ENCODE peak calls at places on chromosomes 6 and 20, in four cellular contexts. E, O, Q and V are unnamed samples.

GRCh38 chr20:1473821-1474220 is 7.2 kb upstream of the NSFL1C start:
- DNase-seq in E (no peak), O (no peak), Q (no peak), V (no peak)

GRCh38 chr6:33116881-33117711 is 41.3 kb downstream of the HLA-DPB1 start:
- DNase-seq in Q (no peak), O (no peak), E (no peak), V (no peak)

GRCh38 chr6:84458271-84458670 is 230.8 kb upstream of the CEP162 start:
- DNase-seq in O (no peak), E (no peak), Q (no peak), V (no peak)

GRCh38 chr20:17614812-17615644 is 45.2 kb downstream of the DSTN start:
- DNase-seq in Q (no peak), E (peak; percentile 21), O (no peak), V (peak; percentile 59)

GRCh38 chr20:48604936-48605335 is 222.9 kb downstream of the PREX1 start:
- DNase-seq in O (no peak), Q (no peak), E (no peak), V (no peak)

GRCh38 chr6:99613398-99613704 is 6.7 kb downstream of the PRDM13 start:
- DNase-seq in O (no peak), E (no peak), Q (no peak), V (peak; percentile 61)

GRCh38 chr6:52921743-52922142 is 12.2 kb upstream of the GSTA3 start:
- DNase-seq in O (no peak), Q (no peak), E (no peak), V (no peak)

GRCh38 chr6:124742971-124743370 is 219.3 kb upstream of the RNF217 start:
- DNase-seq in Q (no peak), E (no peak), O (no peak), V (no peak)

GRCh38 chr6:90068835-90069478 is 174.7 kb downstream of the GJA10 start:
- DNase-seq in E (no peak), O (no peak), Q (no peak), V (no peak)

GRCh38 chr20:53944796-53945195 is 125.6 kb downstream of the BCAS1 start:
- DNase-seq in E (no peak), O (no peak), Q (no peak), V (no peak)

GRCh38 chr6:23244300-23244699 is 674.9 kb downstream of the HDGFL1 start:
- DNase-seq in E (no peak), O (no peak), Q (no peak), V (no peak)

GRCh38 chr6:133551847-133552331 is 310.7 kb downstream of the EYA4 start:
- DNase-seq in O (peak; percentile 76), E (peak; percentile 47), Q (no peak), V (peak; percentile 71)

GRCh38 chr6:11460001-11460668 is 77.4 kb upstream of the TMEM170B start:
- DNase-seq in E (no peak), O (no peak), Q (no peak), V (no peak)

GRCh38 chr6:131744432-131744831 is 33.6 kb upstream of the CTAGE9 start:
- DNase-seq in O (no peak), Q (no peak), E (no peak), V (no peak)

GRCh38 chr6:106194949-106195919 is 109.1 kb downstream of the PRDM1 start:
- DNase-seq in O (no peak), E (no peak), Q (no peak), V (no peak)

GRCh38 chr6:112251170-112251945 is 3.0 kb downstream of the LAMA4 start:
- DNase-seq in Q (no peak), O (peak; percentile 42), E (peak; percentile 50), V (no peak)

GRCh38 chr6:138655828-138656227 is 117.7 kb upstream of the CCDC28A start:
- DNase-seq in O (no peak), Q (no peak), E (no peak), V (no peak)

GRCh38 chr6:147204843-147205311 is 660 bp downstream of the STXBP5 start:
- DNase-seq in E (no peak), Q (no peak), O (no peak), V (no peak)

GRCh38 chr6:20893415-20893814 is 359.2 kb downstream of the CDKAL1 start:
- DNase-seq in O (no peak), Q (no peak), E (no peak), V (no peak)

GRCh38 chr6:80143312-80143960 is 37.0 kb downstream of the BCKDHB start:
- DNase-seq in E (peak; percentile 71), Q (peak; percentile 30), O (no peak), V (peak; percentile 78)

GRCh38 chr20:51725584-51726176 is 42.5 kb downstream of the ATP9A start:
- DNase-seq in O (no peak), Q (no peak), E (no peak), V (no peak)

GRCh38 chr6:145278163-145278807 is 457.0 kb downstream of the EPM2A start:
- DNase-seq in O (no peak), E (no peak), Q (no peak), V (no peak)

GRCh38 chr20:341682-342081 is 5.2 kb upstream of the NRSN2 start:
- DNase-seq in E (no peak), Q (no peak), O (no peak), V (peak; percentile 39)

GRCh38 chr6:30740540-30740870 is 2.0 kb downstream of the FLOT1 start:
- DNase-seq in Q (no peak), E (no peak), O (no peak), V (no peak)

GRCh38 chr6:128225610-128226009 is 294.8 kb downstream of the PTPRK start:
- DNase-seq in Q (no peak), E (no peak), O (no peak), V (no peak)

GRCh38 chr20:17542993-17543412 is 11.8 kb upstream of the BFSP1 start:
- DNase-seq in O (no peak), E (peak; percentile 24), Q (no peak), V (no peak)

GRCh38 chr6:75201901-75202672 is 3.8 kb downstream of the COL12A1 start:
- DNase-seq in Q (no peak), O (no peak), E (peak; percentile 63), V (peak; percentile 74)

GRCh38 chr6:31837612-31838553 is 10.3 kb downstream of the HSPA1B start:
- DNase-seq in Q (no peak), O (no peak), E (no peak), V (no peak)

GRCh38 chr6:19682859-19683258 is 154.3 kb upstream of the ID4 start:
- DNase-seq in O (no peak), E (no peak), Q (no peak), V (no peak)
- H3K36me3 ChIP-seq in O (no peaks in the 10 kb centered on the region), E (no peaks in the 10 kb centered on the region), Q (no peaks in the 10 kb centered on the region), V (no peaks in the 10 kb centered on the region)

GRCh38 chr6:44053760-44054556 is 73.3 kb downstream of the MRPL14 start:
- DNase-seq in E (no peak), Q (no peak), O (no peak), V (peak; percentile 49)
- H3K4me1 ChIP-seq in E (no peaks in the 10 kb centered on the region), Q (peaks cover 22% of the 10 kb centered on the region), O (peaks cover 40% of the 10 kb centered on the region), V (no peaks in the 10 kb centered on the region)

DNA sequence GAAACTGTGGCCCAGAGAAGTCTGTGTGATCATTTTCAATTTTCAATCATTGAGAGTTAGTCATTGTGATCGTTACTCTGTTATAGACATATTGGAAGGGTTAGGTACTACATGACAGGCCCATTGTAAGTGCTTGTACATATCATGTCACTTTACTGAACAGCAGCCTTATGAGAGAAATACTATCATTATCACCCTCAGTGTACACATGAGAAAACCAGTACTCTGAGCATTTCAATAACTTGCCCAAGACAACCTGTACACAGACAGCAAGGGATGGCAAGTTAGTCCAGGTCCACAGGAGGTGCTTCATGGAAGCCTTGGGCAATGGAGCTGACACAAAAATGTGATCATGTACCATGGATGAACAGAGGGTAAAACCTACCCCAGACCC is 51.2 kb downstream of the JPH2 start:
- DNase-seq in O (no peak), Q (no peak), E (no peak), V (no peak)
- H3K27ac ChIP-seq in O (peak overlapping the region; percentile 93), Q (no peak overlapping the region), E (no peak overlapping the region), V (peak overlapping the region; percentile 84)

DNA sequence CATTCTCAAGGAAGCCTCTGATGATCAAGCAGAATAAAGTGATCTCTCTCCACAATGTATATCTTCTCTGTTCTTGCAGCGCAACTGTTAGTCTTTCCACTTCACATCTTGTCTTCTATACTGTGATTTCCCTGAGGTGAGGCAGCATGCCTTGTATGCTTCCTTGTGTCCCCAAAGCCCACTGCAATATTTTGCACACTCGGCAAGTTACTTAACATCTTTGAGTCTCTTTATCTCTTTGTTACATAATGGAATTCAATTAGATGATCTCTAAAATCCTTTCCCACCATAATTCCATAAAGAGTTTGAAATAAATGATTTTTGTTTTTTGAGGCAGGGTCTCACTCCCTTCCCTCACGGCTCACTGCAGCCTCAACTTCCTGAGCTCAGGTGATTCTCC is 40.4 kb upstream of the ALDH8A1 start:
- DNase-seq in E (no peak), O (no peak), Q (no peak), V (no peak)
- H3K36me3 ChIP-seq in E (no peaks in the 10 kb centered on the region), O (peaks cover 68% of the 10 kb centered on the region), Q (no peaks in the 10 kb centered on the region), V (no peaks in the 10 kb centered on the region)